ENCODE peak calls at places on chromosomes 7 and 10, in six cellular contexts. H is mesothelial cell of epicardium, B is endodermal cell, D is H54, E is non-pigmented ciliary epithelial cell, F is NCI-H2171. P is an unnamed sample.

GRCh38 chr10:47457528-47457820 is 26.4 kb downstream of the ANXA8 start:
- DNase-seq in B (no peak), D (no peak), F (no peak), H (no peak), E (no peak), P (no peak)

GRCh38 chr7:152313879-152314604 is 121.8 kb downstream of the KMT2C start:
- DNase-seq in H (no peak), F (peak; percentile 91), D (peak; percentile 7), E (peak; percentile 82), B (no peak), P (no peak)

GRCh38 chr7:3482147-3482921 is 181.3 kb downstream of the SDK1 start:
- DNase-seq in E (no peak), B (peak; percentile 89), F (no peak), H (no peak), D (peak; percentile 47), P (no peak)

GRCh38 chr10:688287-688620 is 1.2 kb downstream of the DIP2C start:
- DNase-seq in F (no peak), B (no peak), E (no peak), D (peak; percentile 28), H (no peak), P (no peak)

GRCh38 chr7:19621740-19622139 is 87.1 kb downstream of the POLR1F start:
- DNase-seq in F (no peak), D (no peak), B (no peak), H (no peak), E (peak; percentile 32), P (no peak)

GRCh38 chr10:131729938-131730660 is 170.7 kb upstream of the PPP2R2D start:
- DNase-seq in H (no peak), B (peak; percentile 39), D (no peak), F (no peak), E (no peak), P (no peak)

GRCh38 chr7:36589391-36589790 is 134.9 kb downstream of the AOAH start:
- DNase-seq in F (no peak), E (no peak), B (no peak), D (no peak), H (no peak), P (no peak)

GRCh38 chr10:124324856-124325657 is 93.7 kb downstream of the OAT start:
- DNase-seq in F (no peak), E (no peak), D (no peak), B (peak; percentile 35), H (no peak), P (no peak)

GRCh38 chr10:60140681-60141632 is 234.6 kb upstream of the CCDC6 start:
- DNase-seq in B (peak; percentile 84), H (no peak), E (peak; percentile 13), F (peak; percentile 58), D (peak; percentile 30), P (no peak)

GRCh38 chr10:125034671-125035070 is 92.7 kb downstream of the ZRANB1 start:
- DNase-seq in F (no peak), D (no peak), B (no peak), H (no peak), E (no peak), P (no peak)

GRCh38 chr10:132893090-132893489 is 49.3 kb downstream of the CFAP46 start:
- DNase-seq in E (no peak), D (no peak), F (peak; percentile 88), B (no peak), H (no peak), P (no peak)

GRCh38 chr7:158825628-158826289 is 3.5 kb downstream of the ESYT2 start:
- DNase-seq in F (no peak), E (no peak), D (no peak), H (no peak), B (no peak), P (no peak)

GRCh38 chr7:104650991-104651680 is 322.7 kb downstream of the LHFPL3 start:
- DNase-seq in H (no peak), E (no peak), B (no peak), F (no peak), D (no peak), P (no peak)

GRCh38 chr10:78920011-78920410 is 148.8 kb upstream of the ZMIZ1 start:
- DNase-seq in E (no peak), F (no peak), H (no peak), D (no peak), B (no peak), P (no peak)

GRCh38 chr10:116565533-116565932 is 19.8 kb downstream of the PNLIP start:
- DNase-seq in F (no peak), B (no peak), E (no peak), H (no peak), D (no peak), P (no peak)

GRCh38 chr10:129694633-129695356 is 227.8 kb downstream of the MGMT start:
- DNase-seq in E (no peak), H (no peak), D (no peak), F (no peak), B (peak; percentile 24), P (no peak)

GRCh38 chr10:4107328-4107851 is 322.4 kb upstream of the KLF6 start:
- DNase-seq in B (no peak), D (no peak), H (no peak), F (no peak), E (no peak), P (no peak)

GRCh38 chr10:13784067-13784466 is 197.3 kb downstream of the PRPF18 start:
- DNase-seq in D (no peak), F (no peak), E (no peak), H (no peak), B (peak; percentile 72), P (peak; percentile 15)

GRCh38 chr10:129755075-129756020 is 208.7 kb downstream of the EBF3 start:
- DNase-seq in B (peak; percentile 24), E (no peak), H (no peak), D (no peak), F (no peak), P (no peak)

P was measured in GDM1.